ENCODE peak calls at places on chromosomes 3 and 15, in nine cellular contexts. A, D, Q, C, X, K, E, N and P are unnamed samples.

GRCh38 chr15:100314809-100315400 is 26.9 kb downstream of the ADAMTS17 start:
- DNase-seq in A (no peak), D (no peak), Q (no peak), C (no peak), X (no peak), K (no peak), E (no peak), N (no peak), P (no peak)

GRCh38 chr3:73046195-73046594 is 15.3 kb upstream of the EBLN2 start:
- DNase-seq in A (no peak), D (no peak), Q (no peak), C (no peak), X (no peak), K (no peak), E (no peak), N (no peak), P (no peak)

GRCh38 chr3:2511356-2511755 is 412.7 kb downstream of the CNTN4 start:
- DNase-seq in A (no peak), D (no peak), Q (peak; percentile 6), C (peak; percentile 67), X (no peak), K (no peak), E (no peak), N (no peak), P (no peak)

GRCh38 chr3:101423984-101424888 is 88.8 kb downstream of the SENP7 start:
- DNase-seq in A (no peak), D (peak; percentile 11), Q (no peak), C (no peak), X (peak; percentile 69), K (no peak), E (no peak), N (no peak), P (no peak)

GRCh38 chr15:44207643-44208042 is 12.6 kb upstream of the FRMD5 start:
- DNase-seq in A (no peak), D (no peak), Q (no peak), C (no peak), X (no peak), K (peak; percentile 89), E (peak; percentile 60), N (peak; percentile 49), P (no peak)

GRCh38 chr3:4766263-4766662 is 213.0 kb upstream of the BHLHE40 start:
- DNase-seq in A (no peak), D (no peak), Q (no peak), C (no peak), X (no peak), K (no peak), E (no peak), N (no peak), P (no peak)

GRCh38 chr15:83602021-83602420 is 51.9 kb upstream of the ADAMTSL3 start:
- DNase-seq in A (no peak), D (no peak), Q (no peak), C (no peak), X (no peak), K (no peak), E (no peak), N (no peak), P (no peak)

GRCh38 chr15:49987198-49987785 is 131.7 kb downstream of the ATP8B4 start:
- DNase-seq in A (no peak), D (no peak), Q (no peak), C (peak; percentile 50), X (no peak), K (peak; percentile 12), E (no peak), N (no peak), P (no peak)

GRCh38 chr3:14517601-14518431 is 22.3 kb downstream of the GRIP2 start:
- DNase-seq in A (no peak), D (no peak), Q (peak; percentile 35), C (no peak), X (no peak), K (no peak), E (no peak), N (no peak), P (no peak)

GRCh38 chr3:100040846-100041245 is 73.5 kb downstream of the FILIP1L start:
- DNase-seq in A (no peak), D (no peak), Q (no peak), C (no peak), X (no peak), K (peak; percentile 26), E (peak; percentile 83), N (no peak), P (no peak)

GRCh38 chr15:38854506-38854905 is 289.9 kb upstream of the RASGRP1 start:
- DNase-seq in A (no peak), D (no peak), Q (no peak), C (no peak), X (no peak), K (peak; percentile 96), E (no peak), N (no peak), P (no peak)

GRCh38 chr15:96736384-96736783 is 405.9 kb downstream of the NR2F2 start:
- DNase-seq in A (no peak), D (no peak), Q (no peak), C (no peak), X (no peak), K (no peak), E (peak; percentile 6), N (no peak), P (no peak)